ENCODE peak calls at places on chromosomes 3 and 15, in seven cellular contexts. M is adrenal gland; E is mucosa of descending colon; V is astrocyte of the cerebellum; Q is effector memory CD4-positive, alpha-beta T cell; J is SJSA1; C is hepatocyte. P is an unnamed sample.

GRCh38 chr3:126356373-126357298 is 572 bp downstream of the KLF15 start:
- DNase-seq in M (peak), E (peak), V (no peak), Q (no peak), J (no peak), C (peak), P (no peak)

GRCh38 chr15:34304613-34305012 is 33.0 kb downstream of the SLC12A6 start:
- DNase-seq in M (no peak), E (no peak), V (peak), Q (no peak), J (no peak), C (no peak), P (no peak)

GRCh38 chr3:175885196-175885766 is 1026.1 kb downstream of the NAALADL2 start:
- DNase-seq in M (no peak), E (no peak), V (no peak), Q (no peak), J (no peak), C (no peak), P (no peak)

GRCh38 chr3:16332904-16333426 is 68.0 kb downstream of the OXNAD1 start:
- DNase-seq in M (no peak), E (no peak), V (no peak), Q (no peak), J (no peak), C (no peak), P (no peak)

GRCh38 chr3:12974819-12975218 is 98.4 kb downstream of the IQSEC1 start:
- DNase-seq in M (no peak), E (no peak), V (no peak), Q (no peak), J (no peak), C (no peak), P (no peak)

GRCh38 chr15:39226169-39226964 is 354.5 kb upstream of the THBS1 start:
- DNase-seq in M (no peak), E (no peak), V (no peak), Q (no peak), J (no peak), C (no peak), P (no peak)

GRCh38 chr15:84734794-84735479 is 13.5 kb upstream of the ZNF592 start:
- DNase-seq in M (peak), E (peak), V (no peak), Q (peak), J (peak), C (peak), P (peak)

GRCh38 chr3:6439824-6440223 is 421.1 kb upstream of the GRM7 start:
- DNase-seq in M (no peak), E (no peak), V (no peak), Q (no peak), J (no peak), C (no peak), P (no peak)

DNA sequence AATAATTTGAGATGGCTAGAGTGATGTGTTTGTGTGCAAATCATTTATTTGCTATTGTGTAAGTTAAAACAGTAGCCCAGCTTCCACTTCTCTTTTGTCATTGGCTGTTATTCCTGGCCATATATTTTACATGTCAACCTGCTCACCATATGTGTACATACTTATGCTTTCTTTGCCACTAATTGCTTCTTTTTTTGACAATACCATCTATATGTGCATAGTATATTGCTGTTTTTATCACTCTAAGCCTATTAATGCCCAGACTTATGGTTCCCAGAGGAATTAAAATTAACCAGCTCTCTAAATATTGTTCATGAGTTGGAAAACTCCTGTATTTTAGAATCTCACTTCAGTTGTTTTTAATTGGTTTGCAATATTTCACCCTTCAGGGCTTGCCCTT is 428.9 kb downstream of the MECOM start:
- DNase-seq in M (no peak), E (no peak), V (no peak), Q (no peak), J (no peak), C (no peak), P (no peak)
- H3K4me3 ChIP-seq in M (no peak), E (no peak), V (no peak), Q (no peak), J (no peak), C (no peak), P (no peak)

GRCh38 chr15:40436116-40436891 is 4.4 kb upstream of the BAHD1 start:
- DNase-seq in M (no peak), E (peak), V (no peak), Q (no peak), J (no peak), C (peak), P (peak)
- H3K4me3 ChIP-seq in M (no peak), E (no peak), V (peak), Q (peak), J (peak), C (peak), P (peak)

GRCh38 chr3:195087321-195087720 is 183.6 kb downstream of the XXYLT1 start:
- DNase-seq in M (no peak), E (no peak), V (no peak), Q (no peak), J (no peak), C (no peak), P (no peak)
- H3K4me3 ChIP-seq in M (no peak), E (no peak), V (no peak), Q (no peak), J (no peak), C (no peak), P (peak)

GRCh38 chr3:9810357-9810726 is 280 bp downstream of the TTLL3 start:
- DNase-seq in M (peak), E (peak), V (no peak), Q (no peak), J (no peak), C (no peak), P (no peak)

GRCh38 chr3:9810846-9811245 is 784 bp downstream of the TTLL3 start:
- DNase-seq in M (no peak), E (no peak), V (no peak), Q (no peak), J (no peak), C (no peak), P (no peak)

GRCh38 chr3:9808345-9809037 is 1.6 kb upstream of the TTLL3 start:
- DNase-seq in M (no peak), E (peak), V (no peak), Q (no peak), J (peak), C (peak), P (peak)

GRCh38 chr3:9809239-9809614 is 835 bp upstream of the TTLL3 start:
- DNase-seq in M (no peak), E (no peak), V (no peak), Q (no peak), J (no peak), C (peak), P (no peak)

GRCh38 chr3:9809615-9810356 is at the start of gene TTLL3:
- DNase-seq in M (peak), E (peak), V (no peak), Q (peak), J (peak), C (peak), P (peak)
- H3K4me3 ChIP-seq in M (peak), E (peak), V (peak), Q (peak), J (peak), C (peak), P (peak)

DNA sequence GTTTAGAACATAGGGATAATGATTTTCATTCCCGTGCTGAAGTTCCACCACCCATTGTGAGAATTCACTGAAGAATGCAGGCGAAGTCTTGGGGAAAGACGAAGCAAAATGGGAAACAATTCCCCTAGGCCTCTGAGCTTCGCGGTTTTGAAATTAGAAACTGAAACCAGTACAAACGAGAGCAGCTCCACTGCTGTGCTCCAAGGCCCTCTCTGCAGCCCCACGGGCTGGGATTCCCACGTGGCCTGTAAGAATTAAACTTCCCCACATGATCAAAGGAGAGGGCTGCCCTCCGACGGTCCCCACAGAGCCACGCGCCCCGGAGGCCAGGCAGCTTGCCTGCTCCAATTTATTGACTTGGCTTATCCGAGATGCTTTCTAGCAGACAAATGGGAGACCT is 143.9 kb downstream of the GREM1 start:
- DNase-seq in M (peak), E (peak), V (peak), Q (no peak), J (peak), C (peak), P (peak)
- H3K4me3 ChIP-seq in M (no peak), E (no peak), V (peak), Q (no peak), J (peak), C (no peak), P (no peak)

GRCh38 chr3:100467133-100467532 is 25.3 kb upstream of the TMEM45A start:
- DNase-seq in M (no peak), E (no peak), V (no peak), Q (no peak), J (no peak), C (no peak), P (no peak)

GRCh38 chr3:100465871-100466777 is 26.3 kb upstream of the TMEM45A start:
- DNase-seq in M (no peak), E (no peak), V (no peak), Q (no peak), J (no peak), C (no peak), P (no peak)

GRCh38 chr3:100458814-100459213 is 33.6 kb upstream of the TMEM45A start:
- DNase-seq in M (no peak), E (no peak), V (no peak), Q (no peak), J (no peak), C (no peak), P (no peak)

GRCh38 chr3:100463002-100463401 is 29.4 kb upstream of the TMEM45A start:
- DNase-seq in M (peak), E (peak), V (peak), Q (no peak), J (no peak), C (peak), P (no peak)

DNA sequence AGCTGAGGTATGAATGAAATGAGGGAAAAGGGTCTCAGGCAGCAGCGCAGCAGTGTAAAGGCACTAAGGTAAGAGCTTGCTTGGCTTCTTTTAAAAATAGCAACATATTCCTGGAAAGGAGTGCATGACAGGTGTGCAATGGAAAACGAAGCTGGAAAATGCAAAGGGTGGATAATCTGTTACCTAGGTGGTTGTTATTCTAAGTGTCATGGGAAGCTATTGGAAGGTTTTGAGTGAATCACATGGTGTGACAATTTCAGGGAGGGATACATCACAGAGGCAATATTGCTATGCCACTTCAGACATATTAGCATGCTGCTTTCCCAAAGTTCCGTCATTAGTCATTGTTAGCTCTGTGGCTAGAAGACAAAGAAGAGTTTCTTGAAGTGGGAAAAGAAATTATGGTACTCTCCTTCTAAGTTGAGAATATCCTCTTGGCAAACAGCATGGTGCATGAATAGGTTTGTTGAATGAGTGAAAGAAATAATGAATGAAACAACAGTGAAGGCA is 28.7 kb upstream of the TMEM45A start:
- DNase-seq in M (no peak), E (no peak), V (no peak), Q (no peak), J (no peak), C (no peak), P (no peak)
- H3K4me3 ChIP-seq in M (no peak), E (no peak), V (no peak), Q (no peak), J (no peak), C (no peak), P (no peak)

P was measured in H1.